ENCODE peak calls at places on chromosomes 4 and X, in six cellular contexts. H is Jurkat, Clone E6-1; X is effector memory CD4-positive, alpha-beta T cell; I is globus pallidus; W is heart right ventricle; N is ELR. F is an unnamed sample.

GRCh38 chrX:31800219-31800618 is 728.4 kb upstream of the FTHL17 start:
- DNase-seq in X (no peak), I (no peak), H (no peak), N (no peak), W (no peak), F (no peak)

GRCh38 chr4:6732441-6733357 is 16.7 kb downstream of the BLOC1S4 start:
- DNase-seq in N (peak; percentile 87), H (no peak), X (no peak), W (peak; percentile 62), I (peak; percentile 82), F (peak; percentile 97)

GRCh38 chr4:14070289-14070880 is 442.9 kb upstream of the BOD1L1 start:
- DNase-seq in H (no peak), N (no peak), I (no peak), X (no peak), W (no peak), F (no peak)

GRCh38 chr4:83340692-83341343 is 6.2 kb upstream of the HPSE start:
- DNase-seq in W (no peak), X (no peak), N (no peak), I (no peak), H (peak; percentile 96), F (no peak)

GRCh38 chr4:41622816-41623215 is 84.9 kb downstream of the LIMCH1 start:
- DNase-seq in W (no peak), N (no peak), I (peak; percentile 91), H (no peak), X (no peak), F (no peak)

GRCh38 chrX:129622757-129623301 is 31.9 kb downstream of the APLN start:
- DNase-seq in W (no peak), I (no peak), H (no peak), X (no peak), N (peak; percentile 91), F (no peak)

GRCh38 chrX:137151403-137151802 is 117.6 kb upstream of the GPR101 start:
- DNase-seq in W (no peak), X (no peak), I (no peak), N (no peak), H (no peak), F (no peak)

GRCh38 chr4:22099896-22100295 is 151.3 kb upstream of the KCNIP4 start:
- DNase-seq in I (no peak), N (peak; percentile 30), H (peak; percentile 14), X (no peak), W (no peak), F (peak; percentile 69)

GRCh38 chrX:48496660-48497059 is 12.1 kb upstream of the PORCN start:
- DNase-seq in H (no peak), X (no peak), I (no peak), W (no peak), N (peak; percentile 52), F (peak; percentile 45)

GRCh38 chr4:152618971-152619370 is 60.8 kb downstream of the TMEM154 start:
- DNase-seq in H (no peak), X (no peak), W (no peak), N (no peak), I (no peak), F (no peak)

GRCh38 chrX:118346258-118347094 is 570 bp downstream of the WDR44 start:
- DNase-seq in I (no peak), W (peak; percentile 35), N (peak; percentile 48), X (peak; percentile 51), H (peak; percentile 19), F (peak; percentile 57)

GRCh38 chr4:149279331-149279730 is 536.3 kb downstream of the IQCM start:
- DNase-seq in H (no peak), X (no peak), W (no peak), N (no peak), I (no peak), F (no peak)

GRCh38 chr4:129342820-129343219 is 246.9 kb downstream of the C4orf33 start:
- DNase-seq in H (no peak), N (peak; percentile 82), W (no peak), I (no peak), X (no peak), F (peak; percentile 89)

GRCh38 chrX:40272786-40273185 is 175.0 kb upstream of the BCOR start:
- DNase-seq in I (no peak), H (no peak), N (no peak), X (no peak), W (no peak), F (no peak)

GRCh38 chr4:38860788-38861424 is 4.3 kb upstream of the TLR6 start:
- DNase-seq in X (peak; percentile 42), I (no peak), H (peak; percentile 57), W (peak; percentile 20), N (peak; percentile 71), F (peak; percentile 62)

GRCh38 chr4:7155611-7156071 is 36.7 kb upstream of the SORCS2 start:
- DNase-seq in N (peak; percentile 29), X (no peak), W (peak; percentile 57), H (no peak), I (no peak), F (peak; percentile 21)

GRCh38 chr4:123587983-123588494 is 191.4 kb downstream of the SPRY1 start:
- DNase-seq in X (no peak), N (peak; percentile 66), I (no peak), W (peak; percentile 12), H (no peak), F (peak; percentile 70)

GRCh38 chr4:139557506-139558110 is 1.6 kb upstream of the SETD7 start:
- DNase-seq in H (no peak), N (no peak), I (no peak), X (no peak), W (no peak), F (no peak)

GRCh38 chrX:136115909-136116297 is 31.4 kb upstream of the FHL1 start:
- DNase-seq in I (no peak), N (no peak), W (no peak), H (peak; percentile 63), X (no peak), F (no peak)

GRCh38 chr4:102392033-102392744 is 46.9 kb upstream of the SLC39A8 start:
- DNase-seq in N (no peak), I (no peak), W (no peak), H (no peak), X (no peak), F (no peak)

GRCh38 chr4:158051401-158052235 is 121.2 kb downstream of the GASK1B start:
- DNase-seq in I (no peak), W (no peak), X (no peak), H (no peak), N (peak; percentile 47), F (peak; percentile 96)

GRCh38 chr4:185542626-185543336 is 7.5 kb upstream of the PDLIM3 start:
- DNase-seq in W (peak; percentile 74), X (no peak), I (no peak), N (no peak), H (no peak), F (no peak)

GRCh38 chr4:183300070-183300469 is 20.0 kb downstream of the CLDN22 start:
- DNase-seq in I (no peak), H (no peak), X (no peak), W (no peak), N (peak; percentile 6), F (peak; percentile 15)

F was measured in GM23248.